ENCODE peak calls at places on chromosomes 12 and 14, in ten cellular contexts. J, N, E, K, L, V, O, Z, Q and M are unnamed samples.

GRCh38 chr14:50095895-50096294 is 20.5 kb downstream of the VCPKMT start:
- DNase-seq in J (no peak), N (no peak), E (no peak), K (no peak), L (no peak), V (no peak), O (no peak), Z (no peak), Q (no peak), M (no peak)

GRCh38 chr14:101894365-101895113 is 69.8 kb upstream of the DYNC1H1 start:
- DNase-seq in J (no peak), N (no peak), E (no peak), K (no peak), L (no peak), V (no peak), O (no peak), Z (no peak), Q (no peak), M (no peak)

GRCh38 chr14:73248294-73248868 is 11.1 kb downstream of the PAPLN start:
- DNase-seq in J (no peak), N (no peak), E (no peak), K (no peak), L (no peak), V (no peak), O (no peak), Z (peak), Q (no peak), M (no peak)

GRCh38 chr14:31962920-31963319 is 114.2 kb upstream of the ARHGAP5 start:
- DNase-seq in J (no peak), N (no peak), E (no peak), K (no peak), L (no peak), V (no peak), O (no peak), Z (no peak), Q (no peak), M (no peak)

GRCh38 chr12:118188690-118189371 is 52.9 kb downstream of the PEBP1 start:
- DNase-seq in J (no peak), N (no peak), E (no peak), K (no peak), L (peak), V (no peak), O (no peak), Z (peak), Q (peak), M (peak)

GRCh38 chr12:32502693-32503510 is 103.5 kb downstream of the FGD4 start:
- DNase-seq in J (no peak), N (no peak), E (no peak), K (peak), L (no peak), V (no peak), O (no peak), Z (peak), Q (peak), M (no peak)

GRCh38 chr12:47777741-47778558 is 4.9 kb downstream of the SLC48A1 start:
- DNase-seq in J (no peak), N (peak), E (peak), K (peak), L (no peak), V (no peak), O (no peak), Z (no peak), Q (no peak), M (peak)

GRCh38 chr12:91219511-91219910 is 36.9 kb upstream of the DCN start:
- DNase-seq in J (no peak), N (no peak), E (no peak), K (no peak), L (no peak), V (no peak), O (no peak), Z (peak), Q (no peak), M (no peak)

GRCh38 chr12:87150969-87151662 is 878.1 kb downstream of the C12orf50 start:
- DNase-seq in J (no peak), N (no peak), E (no peak), K (no peak), L (no peak), V (no peak), O (no peak), Z (no peak), Q (no peak), M (no peak)

GRCh38 chr12:89676935-89677334 is 31.7 kb downstream of the ATP2B1 start:
- DNase-seq in J (no peak), N (no peak), E (no peak), K (no peak), L (no peak), V (no peak), O (no peak), Z (no peak), Q (no peak), M (no peak)

GRCh38 chr14:71523630-71524320 is 408.5 kb upstream of the RGS6 start:
- DNase-seq in J (no peak), N (no peak), E (no peak), K (no peak), L (no peak), V (no peak), O (no peak), Z (peak), Q (no peak), M (no peak)

GRCh38 chr14:77014004-77014604 is 14.4 kb downstream of the IRF2BPL start:
- DNase-seq in J (no peak), N (no peak), E (peak), K (peak), L (no peak), V (no peak), O (peak), Z (peak), Q (peak), M (no peak)

GRCh38 chr12:34373926-34374325 is 351.6 kb downstream of the ALG10 start:
- DNase-seq in J (no peak), N (no peak), E (no peak), K (no peak), L (no peak), V (no peak), O (no peak), Z (no peak), Q (no peak), M (no peak)

GRCh38 chr14:93759781-93760307 is 28.4 kb downstream of the PRIMA1 start:
- DNase-seq in J (no peak), N (no peak), E (no peak), K (peak), L (no peak), V (no peak), O (no peak), Z (no peak), Q (peak), M (no peak)

GRCh38 chr12:47272412-47273190 is 192.8 kb upstream of the AMIGO2 start:
- DNase-seq in J (no peak), N (no peak), E (no peak), K (no peak), L (no peak), V (no peak), O (no peak), Z (no peak), Q (no peak), M (peak)

GRCh38 chr12:126483145-126484068 is 1418.2 kb downstream of the AACS start:
- DNase-seq in J (no peak), N (no peak), E (no peak), K (no peak), L (no peak), V (no peak), O (no peak), Z (no peak), Q (peak), M (no peak)

GRCh38 chr12:116135209-116135930 is 142.1 kb downstream of the MED13L start:
- DNase-seq in J (no peak), N (no peak), E (no peak), K (no peak), L (no peak), V (no peak), O (no peak), Z (peak), Q (no peak), M (peak)

GRCh38 chr14:101019974-101020710 is 116.6 kb upstream of the RTL1 start:
- DNase-seq in J (no peak), N (peak), E (peak), K (peak), L (no peak), V (no peak), O (peak), Z (no peak), Q (peak), M (no peak)

GRCh38 chr12:108295631-108296030 is 43.5 kb downstream of the CMKLR1 start:
- DNase-seq in J (no peak), N (peak), E (no peak), K (no peak), L (no peak), V (no peak), O (no peak), Z (no peak), Q (no peak), M (no peak)

GRCh38 chr12:47236109-47236714 is 156.5 kb upstream of the AMIGO2 start:
- DNase-seq in J (no peak), N (no peak), E (no peak), K (no peak), L (no peak), V (no peak), O (no peak), Z (peak), Q (no peak), M (no peak)

GRCh38 chr14:91545946-91546716 is 36.0 kb upstream of the PPP4R3A start:
- DNase-seq in J (no peak), N (no peak), E (no peak), K (no peak), L (no peak), V (no peak), O (no peak), Z (no peak), Q (no peak), M (no peak)

GRCh38 chr12:121974026-121974985 is 47.4 kb upstream of the BCL7A start:
- DNase-seq in J (no peak), N (no peak), E (no peak), K (no peak), L (no peak), V (no peak), O (no peak), Z (no peak), Q (no peak), M (no peak)

GRCh38 chr12:100793182-100793581 is 1.4 kb upstream of the ANO4 start:
- DNase-seq in J (no peak), N (no peak), E (no peak), K (no peak), L (no peak), V (no peak), O (no peak), Z (peak), Q (peak), M (no peak)

GRCh38 chr12:94717656-94718055 is 67.3 kb upstream of the TMCC3 start:
- DNase-seq in J (no peak), N (no peak), E (no peak), K (no peak), L (no peak), V (no peak), O (no peak), Z (no peak), Q (no peak), M (no peak)

GRCh38 chr14:100568164-100568997 is 18.8 kb downstream of the BEGAIN start:
- DNase-seq in J (no peak), N (no peak), E (no peak), K (no peak), L (no peak), V (no peak), O (no peak), Z (no peak), Q (no peak), M (no peak)

GRCh38 chr12:22709292-22709691 is 84.3 kb downstream of the ETNK1 start:
- DNase-seq in J (no peak), N (no peak), E (no peak), K (no peak), L (no peak), V (no peak), O (no peak), Z (no peak), Q (no peak), M (peak)

GRCh38 chr12:84814664-84815245 is 97.8 kb downstream of the SLC6A15 start:
- DNase-seq in J (no peak), N (no peak), E (no peak), K (no peak), L (no peak), V (no peak), O (no peak), Z (peak), Q (no peak), M (no peak)

GRCh38 chr12:44154128-44154527 is 318.2 kb downstream of the TMEM117 start:
- DNase-seq in J (no peak), N (no peak), E (no peak), K (no peak), L (no peak), V (no peak), O (no peak), Z (peak), Q (no peak), M (no peak)

GRCh38 chr14:99136047-99136400 is 136.0 kb downstream of the BCL11B start:
- DNase-seq in J (no peak), N (peak), E (peak), K (no peak), L (no peak), V (no peak), O (peak), Z (no peak), Q (no peak), M (no peak)

GRCh38 chr14:102949801-102950451 is 27.5 kb downstream of the AMN start:
- DNase-seq in J (no peak), N (no peak), E (peak), K (peak), L (no peak), V (no peak), O (peak), Z (peak), Q (no peak), M (no peak)

DNA sequence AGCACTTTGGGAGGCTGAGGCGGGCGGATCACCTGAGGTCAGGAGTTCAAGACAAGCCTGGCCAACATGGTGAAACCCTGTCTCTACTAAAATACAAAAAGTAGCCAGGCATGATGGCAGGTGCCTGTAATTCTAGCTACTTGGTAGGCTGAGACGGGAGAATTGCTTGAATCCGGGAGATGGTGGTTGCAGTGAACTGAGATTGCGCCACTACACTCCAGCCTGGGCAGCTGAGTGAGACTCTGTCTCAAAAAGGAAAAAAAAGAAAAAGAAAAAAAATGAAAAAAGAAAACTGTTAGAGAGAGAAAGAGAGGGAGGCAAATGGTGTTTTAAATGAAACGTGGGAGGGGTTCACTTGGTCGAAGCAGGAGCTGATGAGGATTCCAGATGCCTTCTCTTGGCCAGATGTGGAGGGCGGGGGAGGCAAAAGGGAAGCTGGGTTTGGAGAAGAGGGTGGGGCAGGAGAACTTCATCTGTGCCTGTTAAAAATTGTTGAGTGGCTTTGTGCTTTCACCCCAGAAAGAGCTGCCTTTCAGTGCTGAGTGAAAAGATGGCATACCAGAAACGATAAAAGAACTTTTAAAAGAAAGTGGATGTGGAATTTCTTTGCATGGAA is 1.1 kb downstream of the EMP1 start:
- DNase-seq in J (no peak), N (peak), E (no peak), K (peak), L (peak), V (no peak), O (no peak), Z (peak), Q (peak), M (no peak)
- TF ChIP-seq POLR2A in J (no peak), N (no peak), E (no peak), K (no peak), L (no peak), V (no peak), O (no peak), Z (peak), Q (no peak), M (no peak)

DNA sequence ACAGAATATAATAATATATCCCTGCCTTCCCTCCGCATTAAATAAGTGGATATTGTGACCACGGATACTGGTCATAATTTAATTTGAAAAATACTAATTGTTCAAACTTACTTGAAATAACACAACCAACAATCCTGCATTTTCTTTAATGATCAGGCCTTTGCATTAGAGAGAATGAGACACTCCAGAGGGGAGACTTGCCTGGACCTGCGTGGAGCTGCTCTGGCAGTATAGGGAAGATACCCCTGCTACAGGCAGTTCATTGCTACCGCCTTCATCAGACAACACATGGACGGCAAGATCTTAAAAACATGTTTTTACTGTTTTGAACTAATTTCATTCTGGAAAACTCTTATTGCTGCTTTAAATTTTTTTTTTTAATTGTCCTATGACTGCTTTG is 211.0 kb upstream of the FAR2 start:
- DNase-seq in J (no peak), N (no peak), E (no peak), K (no peak), L (no peak), V (no peak), O (no peak), Z (no peak), Q (no peak), M (no peak)
- TF ChIP-seq POLR2A in J (no peak), N (no peak), E (no peak), K (no peak), L (no peak), V (no peak), O (no peak), Z (no peak), Q (no peak), M (no peak)

GRCh38 chr12:4280351-4281163 is 7.0 kb downstream of the CCND2 start:
- DNase-seq in J (no peak), N (no peak), E (no peak), K (no peak), L (peak), V (no peak), O (no peak), Z (no peak), Q (peak), M (no peak)
- TF ChIP-seq POLR2A in J (peak), N (no peak), E (no peak), K (no peak), L (no peak), V (no peak), O (no peak), Z (no peak), Q (no peak), M (no peak)

GRCh38 chr12:49347307-49348237 is 884 bp downstream of the DNAJC22 start:
- DNase-seq in J (peak), N (peak), E (peak), K (peak), L (no peak), V (no peak), O (peak), Z (peak), Q (peak), M (peak)
- TF ChIP-seq POLR2A in J (no peak), N (no peak), E (no peak), K (no peak), L (no peak), V (no peak), O (no peak), Z (peak), Q (no peak), M (no peak)

DNA sequence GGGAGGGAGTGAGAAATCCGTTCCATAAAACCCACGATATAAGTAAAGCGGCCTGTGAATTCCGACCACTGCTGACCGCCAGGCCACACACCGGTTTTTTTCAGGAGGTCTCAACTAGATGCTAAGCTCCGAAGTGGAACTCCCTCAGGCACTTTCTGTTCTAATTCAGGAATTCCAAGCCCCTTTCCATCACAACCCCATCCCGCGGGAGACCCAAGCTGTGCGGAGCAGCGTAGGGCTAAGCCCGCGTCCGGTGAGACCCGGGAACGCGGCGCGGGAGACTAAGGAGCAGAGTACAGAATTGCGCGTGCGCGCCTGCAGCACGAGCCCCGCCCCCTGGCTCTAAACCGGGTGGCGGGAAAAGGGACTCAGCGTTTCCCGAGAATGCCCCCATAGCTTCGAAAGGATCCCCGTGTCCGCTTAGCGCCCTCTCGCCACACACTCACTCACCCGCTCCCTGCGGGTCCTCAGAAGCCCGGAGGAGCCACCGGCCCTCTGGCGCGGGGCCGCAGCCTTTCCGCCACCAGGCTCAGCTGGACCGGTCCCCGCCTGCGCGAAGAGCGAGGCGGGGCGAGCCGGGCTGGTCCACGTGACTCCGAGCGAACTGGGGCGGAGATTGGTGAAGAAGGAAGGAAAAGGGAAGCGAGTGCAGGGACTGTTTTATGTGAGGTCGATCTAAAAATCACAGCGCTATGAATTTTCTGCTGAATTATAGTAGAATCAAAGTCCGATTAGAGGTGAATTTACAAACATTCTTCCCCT is at the start of gene TIMELESS:
- DNase-seq in J (peak), N (peak), E (peak), K (peak), L (peak), V (peak), O (peak), Z (peak), Q (peak), M (peak)
- TF ChIP-seq POLR2A in J (peak), N (no peak), E (no peak), K (peak), L (no peak), V (peak), O (peak), Z (peak), Q (peak), M (peak)

GRCh38 chr12:739349-739748 is 13.0 kb upstream of the WNK1 start:
- DNase-seq in J (no peak), N (no peak), E (no peak), K (no peak), L (no peak), V (no peak), O (no peak), Z (no peak), Q (no peak), M (no peak)

GRCh38 chr12:738712-739111 is 13.7 kb upstream of the WNK1 start:
- DNase-seq in J (no peak), N (no peak), E (no peak), K (no peak), L (no peak), V (no peak), O (no peak), Z (no peak), Q (no peak), M (no peak)

GRCh38 chr12:740921-741320 is 11.5 kb upstream of the WNK1 start:
- DNase-seq in J (no peak), N (no peak), E (no peak), K (no peak), L (no peak), V (no peak), O (no peak), Z (no peak), Q (no peak), M (no peak)

GRCh38 chr12:737117-737739 is 15.2 kb upstream of the WNK1 start:
- DNase-seq in J (no peak), N (no peak), E (peak), K (no peak), L (no peak), V (no peak), O (no peak), Z (no peak), Q (no peak), M (no peak)
- TF ChIP-seq POLR2A in J (no peak), N (no peak), E (no peak), K (no peak), L (no peak), V (no peak), O (no peak), Z (no peak), Q (no peak), M (no peak)

DNA sequence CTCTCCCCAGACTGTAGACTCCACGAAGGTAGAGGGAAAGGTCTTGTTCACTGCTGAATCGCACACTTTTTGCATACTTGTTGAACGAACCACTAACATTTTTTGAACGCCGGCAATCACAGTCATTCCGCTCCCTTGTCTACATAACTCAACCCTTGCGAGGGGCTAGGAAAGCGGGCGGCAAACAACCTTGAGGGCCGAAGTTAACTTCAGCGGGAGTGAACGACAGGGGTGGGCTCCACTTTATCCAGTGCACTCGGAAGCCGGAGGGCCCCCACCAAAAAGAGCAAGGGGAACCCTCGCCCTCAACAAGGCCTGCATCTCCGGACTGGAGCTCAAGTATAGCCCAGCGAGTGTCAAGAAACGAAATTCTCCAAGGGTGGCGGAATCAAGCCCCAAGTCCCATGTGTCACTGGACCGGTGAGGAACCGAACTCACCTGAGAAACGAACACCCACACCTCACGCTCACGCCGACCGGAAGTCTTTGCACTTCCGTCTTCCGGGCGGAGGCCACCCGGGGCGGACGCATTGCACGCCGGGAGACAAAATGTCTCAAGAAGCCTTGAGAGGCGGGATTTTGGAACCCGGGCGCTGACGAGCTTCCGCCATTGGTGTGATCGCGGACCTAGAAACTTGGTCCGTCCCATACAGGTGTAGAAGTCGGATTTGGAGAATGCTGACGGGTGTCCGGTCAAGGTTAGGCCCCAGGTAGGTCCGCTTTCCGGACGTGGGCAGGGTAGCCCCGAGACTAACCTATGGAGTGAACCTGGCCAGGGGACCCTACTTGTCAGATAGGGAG is at the start of gene LLPH:
- DNase-seq in J (peak), N (peak), E (peak), K (peak), L (peak), V (peak), O (peak), Z (peak), Q (peak), M (peak)
- TF ChIP-seq POLR2A in J (peak), N (peak), E (no peak), K (peak), L (no peak), V (peak), O (peak), Z (peak), Q (no peak), M (peak)